ENCODE peak calls at places on chromosomes 13 and 19, in eight cellular contexts. Y, V, F, O, P, E, Z and C are unnamed samples.

GRCh38 chr13:67299731-67300130 is 69.6 kb upstream of the PCDH9 start:
- DNase-seq in V (no peak), Y (no peak), F (peak), Z (no peak), E (no peak), P (no peak), O (no peak), C (no peak)

GRCh38 chr19:50551034-50551712 is 17.1 kb downstream of the LRRC4B start:
- DNase-seq in P (no peak), V (no peak), E (no peak), O (no peak), Z (no peak), F (no peak), Y (no peak), C (no peak)

GRCh38 chr13:90956036-90956435 is 391.5 kb upstream of the MIR17HG start:
- DNase-seq in O (no peak), V (no peak), P (no peak), Z (no peak), F (no peak), Y (no peak), E (no peak), C (no peak)

GRCh38 chr19:7851623-7852500 is 21.8 kb downstream of the EVI5L start:
- DNase-seq in O (peak), P (no peak), Y (no peak), V (peak), E (no peak), Z (no peak), F (no peak), C (no peak)

GRCh38 chr19:42420055-42420544 is 7.1 kb downstream of the LIPE start:
- DNase-seq in O (peak), V (peak), P (no peak), Y (no peak), Z (peak), E (peak), F (peak), C (no peak)

GRCh38 chr19:10122066-10122465 is 2.4 kb upstream of the EIF3G start:
- DNase-seq in Y (no peak), E (no peak), Z (no peak), F (peak), V (no peak), P (no peak), O (no peak), C (no peak)

GRCh38 chr13:40963927-40964326 is 55.2 kb downstream of the ELF1 start:
- DNase-seq in F (no peak), O (no peak), Z (no peak), P (no peak), Y (no peak), V (no peak), E (no peak), C (no peak)

GRCh38 chr13:112236539-112237197 is 139.5 kb upstream of the SPACA7 start:
- DNase-seq in Z (no peak), P (no peak), Y (no peak), F (no peak), V (no peak), O (no peak), E (no peak), C (no peak)

GRCh38 chr19:43467730-43468129 is 2.3 kb upstream of the LYPD3 start:
- DNase-seq in F (peak), P (no peak), E (no peak), Y (no peak), O (no peak), V (no peak), Z (no peak), C (no peak)

GRCh38 chr13:73938375-73939070 is 195.7 kb downstream of the KLF12 start:
- DNase-seq in O (no peak), E (no peak), Z (no peak), P (no peak), Y (no peak), F (peak), V (no peak), C (no peak)

GRCh38 chr13:111393221-111393790 is 72.9 kb downstream of the TEX29 start:
- DNase-seq in P (no peak), E (no peak), O (no peak), F (no peak), Y (no peak), V (no peak), Z (no peak), C (peak)

GRCh38 chr13:29817604-29818378 is 32.6 kb downstream of the UBL3 start:
- DNase-seq in E (no peak), Y (peak), F (no peak), V (no peak), O (no peak), Z (peak), P (no peak), C (peak)

GRCh38 chr13:111122056-111122455 is 6.9 kb downstream of the ARHGEF7 start:
- DNase-seq in F (no peak), O (no peak), Y (no peak), V (no peak), E (no peak), Z (no peak), P (peak), C (no peak)

GRCh38 chr13:111202745-111203144 is 87.6 kb downstream of the ARHGEF7 start:
- DNase-seq in P (no peak), V (no peak), Y (no peak), O (peak), Z (no peak), F (peak), E (no peak), C (peak)

GRCh38 chr13:98129059-98129741 is 13.7 kb upstream of the FARP1 start:
- DNase-seq in F (peak), V (no peak), Y (no peak), E (no peak), O (no peak), Z (no peak), P (no peak), C (no peak)

GRCh38 chr13:51539887-51540286 is 44.4 kb upstream of the WDFY2 start:
- DNase-seq in P (no peak), Z (no peak), E (no peak), O (no peak), V (no peak), F (peak), Y (no peak), C (no peak)

GRCh38 chr19:45103625-45104319 is 10.8 kb downstream of the PPP1R37 start:
- DNase-seq in Y (no peak), E (no peak), O (no peak), P (peak), V (no peak), Z (no peak), F (no peak), C (no peak)

GRCh38 chr19:40139533-40140287 is 49.0 kb upstream of the ZNF780A start:
- DNase-seq in P (no peak), O (peak), V (no peak), Z (peak), Y (no peak), E (no peak), F (peak), C (peak)

GRCh38 chr19:13051581-13052165 is 51.0 kb downstream of the LYL1 start:
- DNase-seq in O (no peak), F (peak), P (peak), Y (no peak), Z (no peak), E (no peak), V (peak), C (peak)

GRCh38 chr19:29841559-29842367 is 30.0 kb downstream of the CCNE1 start:
- DNase-seq in Y (no peak), E (no peak), F (peak), Z (no peak), O (no peak), V (no peak), P (no peak), C (no peak)

GRCh38 chr13:99314640-99315176 is 7.5 kb upstream of the GPR183 start:
- DNase-seq in P (no peak), V (no peak), F (peak), Z (no peak), Y (no peak), E (peak), O (no peak), C (no peak)

GRCh38 chr13:70043685-70044084 is 63.9 kb upstream of the ATXN8OS start:
- DNase-seq in Y (peak), F (no peak), Z (no peak), P (no peak), V (no peak), O (no peak), E (no peak), C (no peak)

GRCh38 chr19:18379803-18380747 is 5.9 kb upstream of the GDF15 start:
- DNase-seq in F (peak), O (no peak), Z (no peak), Y (no peak), E (no peak), P (no peak), V (peak), C (no peak)

GRCh38 chr13:32880636-32881035 is 135.6 kb upstream of the KL start:
- DNase-seq in Z (no peak), Y (no peak), P (no peak), E (no peak), O (no peak), F (no peak), V (no peak), C (no peak)

GRCh38 chr19:29777916-29778315 is 33.9 kb upstream of the CCNE1 start:
- DNase-seq in Z (no peak), Y (no peak), P (no peak), V (no peak), E (no peak), O (no peak), F (no peak), C (no peak)

GRCh38 chr13:25455146-25455545 is 83.4 kb downstream of the ATP8A2 start:
- DNase-seq in P (no peak), E (no peak), V (no peak), Y (no peak), Z (no peak), O (no peak), F (no peak), C (peak)